ENCODE peak calls at places on chromosomes 13 and 19, in ten cellular contexts. O is uterus, U is suprapubic skin, L is thyroid gland, T is HCT116, X is body of pancreas, G is prostate gland, Q is A549, Y is tibial nerve, P is sigmoid colon. A is an unnamed sample.

GRCh38 chr13:33328691-33329090 is 43.1 kb upstream of the STARD13 start:
- DNase-seq in G (no peak), U (no peak), O (no peak), Q (no peak), T (no peak), P (no peak), Y (no peak), L (peak), X (no peak), A (no peak)

GRCh38 chr19:13727798-13728197 is 36.5 kb upstream of the MRI1 start:
- DNase-seq in G (no peak), L (no peak), X (no peak), U (no peak), T (no peak), O (peak), Y (peak), P (no peak), Q (no peak), A (no peak)

GRCh38 chr13:48818495-48818961 is 157.2 kb upstream of the FNDC3A start:
- DNase-seq in Q (no peak), L (no peak), X (no peak), O (no peak), G (no peak), P (no peak), T (no peak), U (no peak), Y (no peak), A (no peak)

GRCh38 chr13:24308068-24308445 is 1.3 kb upstream of the C1QTNF9 start:
- DNase-seq in O (no peak), X (no peak), Q (no peak), G (no peak), T (no peak), Y (no peak), U (no peak), L (no peak), P (peak), A (no peak)

GRCh38 chr13:35855531-35856019 is 275.6 kb downstream of the DCLK1 start:
- DNase-seq in L (no peak), Y (no peak), Q (peak), O (no peak), G (no peak), T (peak), U (peak), X (no peak), P (no peak), A (no peak)

GRCh38 chr19:55503447-55504251 is 15.4 kb downstream of the SSC5D start:
- DNase-seq in U (peak), X (peak), P (peak), L (peak), G (peak), O (peak), Q (peak), T (peak), Y (peak), A (peak)

GRCh38 chr19:56840452-56841193 is at the start of the genes PEG3 and ZIM2:
- DNase-seq in O (peak), T (no peak), P (peak), Q (no peak), G (no peak), U (peak), X (peak), Y (no peak), L (peak), A (peak)

GRCh38 chr19:2129022-2129421 is 22.3 kb downstream of the AP3D1 start:
- DNase-seq in X (no peak), L (no peak), Q (no peak), G (no peak), T (no peak), P (no peak), Y (no peak), O (no peak), U (no peak), A (peak)

GRCh38 chr19:10762656-10763055 is 44.8 kb downstream of the DNM2 start:
- DNase-seq in X (no peak), T (no peak), Y (no peak), P (no peak), L (no peak), O (no peak), U (no peak), Q (no peak), G (no peak), A (no peak)

GRCh38 chr13:99136427-99136954 is 64.2 kb upstream of the UBAC2 start:
- DNase-seq in X (no peak), G (no peak), O (no peak), U (no peak), Q (no peak), T (no peak), L (no peak), P (no peak), Y (no peak), A (no peak)
- H3K4me3 ChIP-seq in X (no peak), G (no peak), O (no peak), U (no peak), Q (no peak), T (no peak), L (no peak), P (no peak), Y (no peak), A (no peak)

GRCh38 chr19:33376423-33376822 is 2.9 kb downstream of the CEBPG start:
- DNase-seq in Y (peak), U (peak), P (peak), G (no peak), L (peak), T (peak), O (peak), X (peak), Q (peak), A (peak)
- TF ChIP-seq POLR2A in Y (no peak), U (no peak), P (no peak), G (no peak), L (no peak), T (no peak), O (no peak), X (no peak), Q (no peak), A (no peak)

GRCh38 chr13:45464141-45464686 is 525 bp upstream of the COG3 start:
- DNase-seq in X (peak), U (no peak), O (peak), L (no peak), Q (no peak), G (no peak), Y (no peak), P (no peak), T (no peak), A (no peak)
- H3K27ac ChIP-seq in X (peak), U (peak), O (peak), L (peak), Q (peak), G (peak), Y (peak), P (peak), T (peak), A (peak)

GRCh38 chr19:57941593-57941992 is 5.9 kb downstream of the ZNF256 start:
- DNase-seq in L (no peak), O (no peak), X (no peak), Q (no peak), G (no peak), Y (no peak), P (no peak), T (no peak), U (no peak), A (no peak)

GRCh38 chr19:57934820-57935665 is at the start of gene ZNF418:
- DNase-seq in L (peak), G (peak), X (peak), O (peak), T (no peak), Q (peak), P (peak), Y (peak), U (no peak), A (peak)

GRCh38 chr19:57935731-57936130 is 529 bp upstream of the ZNF418 start:
- DNase-seq in U (no peak), G (no peak), X (no peak), Y (no peak), Q (no peak), P (no peak), L (no peak), T (no peak), O (no peak), A (no peak)
- H3K4me3 ChIP-seq in U (no peak), G (no peak), X (no peak), Y (peak), Q (no peak), P (peak), L (no peak), T (no peak), O (no peak), A (no peak)

GRCh38 chr13:40664100-40665060 is 2.1 kb downstream of the FOXO1 start:
- DNase-seq in T (no peak), U (peak), X (peak), O (peak), G (peak), Q (peak), L (peak), P (peak), Y (peak), A (peak)
- TF ChIP-seq POLR2A in T (peak), U (no peak), X (peak), O (peak), G (peak), Q (no peak), L (peak), P (no peak), Y (no peak), A (no peak)

GRCh38 chr13:27962128-27962841 is 6.8 kb downstream of the CDX2 start:
- DNase-seq in Q (no peak), U (no peak), P (no peak), T (no peak), X (no peak), Y (no peak), L (no peak), G (no peak), O (no peak), A (no peak)

GRCh38 chr13:27964741-27965323 is 4.3 kb downstream of the CDX2 start:
- DNase-seq in P (no peak), G (no peak), L (no peak), X (no peak), Y (no peak), T (no peak), O (no peak), U (no peak), Q (no peak), A (no peak)

GRCh38 chr13:27961227-27962085 is 7.7 kb downstream of the CDX2 start:
- DNase-seq in Y (no peak), Q (no peak), X (no peak), L (no peak), U (no peak), T (no peak), P (no peak), G (no peak), O (no peak), A (no peak)

GRCh38 chr13:27965343-27965739 is 3.8 kb downstream of the CDX2 start:
- DNase-seq in O (no peak), T (no peak), L (no peak), U (no peak), P (no peak), G (no peak), X (no peak), Q (no peak), Y (no peak), A (no peak)

DNA sequence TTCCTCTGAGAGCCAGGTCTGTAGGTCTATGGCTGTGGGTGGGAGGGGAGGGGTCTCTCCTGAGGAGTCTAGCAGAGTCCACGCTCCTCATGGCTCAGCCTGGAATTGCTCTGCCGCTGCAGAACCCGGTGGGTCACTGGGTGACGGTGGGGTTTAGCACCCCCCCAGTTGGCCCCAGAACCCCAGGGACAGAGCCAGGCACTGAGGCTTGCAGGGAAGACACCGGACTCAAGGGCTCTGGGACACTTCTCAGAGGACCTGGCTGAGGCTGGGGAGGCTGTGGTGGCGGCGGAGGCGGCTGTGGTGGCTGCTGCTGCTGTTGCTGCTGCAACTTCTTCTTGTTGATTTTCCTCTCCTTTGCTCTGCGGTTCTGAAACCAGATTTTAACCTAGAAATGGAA is 6.1 kb downstream of the CDX2 start:
- DNase-seq in X (no peak), T (no peak), U (no peak), Y (no peak), G (no peak), Q (no peak), L (no peak), P (no peak), O (no peak), A (no peak)
- H3K27ac ChIP-seq in X (no peak), T (no peak), U (no peak), Y (no peak), G (no peak), Q (no peak), L (no peak), P (no peak), O (no peak), A (no peak)

GRCh38 chr13:75764251-75764650 is 128.1 kb downstream of the LMO7 start:
- DNase-seq in P (no peak), G (no peak), T (no peak), U (no peak), Y (no peak), X (no peak), Q (no peak), O (no peak), L (no peak), A (no peak)
- H3K4me3 ChIP-seq in P (no peak), G (no peak), T (no peak), U (no peak), Y (no peak), X (no peak), Q (no peak), O (no peak), L (no peak), A (peak)

A was measured in upper lobe of left lung.